ENCODE peak calls at places on chromosome 6, in four cellular contexts. S, O, C and R are unnamed samples.

GRCh38 chr6:169445661-169446581 is 192.3 kb upstream of the THBS2 start:
- DNase-seq in S (no peak), O (no peak), C (no peak), R (no peak)

GRCh38 chr6:40348591-40348990 is 238.6 kb downstream of the LRFN2 start:
- DNase-seq in C (no peak), O (no peak), S (no peak), R (no peak)

GRCh38 chr6:33008944-33009861 is at the start of gene HLA-DOA:
- DNase-seq in C (no peak), S (peak), O (no peak), R (peak)

GRCh38 chr6:111736005-111736607 is 130.4 kb upstream of the TRAF3IP2 start:
- DNase-seq in S (no peak), O (no peak), C (no peak), R (no peak)

GRCh38 chr6:104639671-104640070 is 220.0 kb downstream of the HACE1 start:
- DNase-seq in O (no peak), C (no peak), S (peak), R (peak)

GRCh38 chr6:10951675-10952282 is 64.9 kb downstream of the SYCP2L start:
- DNase-seq in C (no peak), S (peak), O (no peak), R (peak)

GRCh38 chr6:107082045-107082444 is 33.3 kb downstream of the BEND3 start:
- DNase-seq in O (no peak), C (no peak), S (no peak), R (peak)

GRCh38 chr6:108250240-108250866 is 10.5 kb downstream of the SNX3 start:
- DNase-seq in S (peak), O (no peak), C (no peak), R (peak)

GRCh38 chr6:157380458-157380778 is 572 bp upstream of the ZDHHC14 start:
- DNase-seq in O (no peak), S (no peak), C (no peak), R (no peak)

GRCh38 chr6:110101885-110102284 is 77.6 kb downstream of the WASF1 start:
- DNase-seq in C (no peak), S (no peak), O (no peak), R (no peak)

GRCh38 chr6:36267731-36268477 is 2.0 kb upstream of the PNPLA1 start:
- DNase-seq in O (no peak), C (no peak), S (no peak), R (no peak)

GRCh38 chr6:104711371-104711770 is 148.3 kb downstream of the HACE1 start:
- DNase-seq in C (no peak), S (peak), O (no peak), R (peak)

GRCh38 chr6:11710221-11710836 is 68.3 kb downstream of the ADTRP start:
- DNase-seq in S (no peak), O (no peak), C (no peak), R (no peak)

GRCh38 chr6:15774011-15774410 is 111.2 kb upstream of the DTNBP1 start:
- DNase-seq in C (no peak), S (no peak), O (no peak), R (no peak)

GRCh38 chr6:107811591-107812218 is 12.4 kb downstream of the SCML4 start:
- DNase-seq in C (no peak), O (no peak), S (peak), R (peak)

GRCh38 chr6:17038316-17038715 is 63.5 kb upstream of the STMND1 start:
- DNase-seq in C (no peak), O (no peak), S (no peak), R (peak)

GRCh38 chr6:160065200-160065599 is 56.4 kb upstream of the SLC22A1 start:
- DNase-seq in O (no peak), C (no peak), S (no peak), R (no peak)

GRCh38 chr6:129183681-129184216 is 300.8 kb downstream of the LAMA2 start:
- DNase-seq in S (peak), O (no peak), C (no peak), R (peak)

GRCh38 chr6:51684603-51685002 is 402.8 kb downstream of the PKHD1 start:
- DNase-seq in S (no peak), C (no peak), O (no peak), R (no peak)

GRCh38 chr6:144908004-144908403 is 622.9 kb downstream of the UTRN start:
- DNase-seq in O (no peak), C (no peak), S (no peak), R (no peak)

GRCh38 chr6:19697744-19698290 is 139.4 kb upstream of the ID4 start:
- DNase-seq in S (peak), C (no peak), O (no peak), R (peak)

GRCh38 chr6:34226731-34227586 is 9.7 kb upstream of the HMGA1 start:
- DNase-seq in S (no peak), C (no peak), O (no peak), R (no peak)

GRCh38 chr6:44217332-44218143 is 812 bp downstream of the MYMX start:
- DNase-seq in C (peak), S (peak), O (peak), R (peak)

GRCh38 chr6:19713411-19713810 is 123.8 kb upstream of the ID4 start:
- DNase-seq in C (no peak), S (peak), O (no peak), R (no peak)

DNA sequence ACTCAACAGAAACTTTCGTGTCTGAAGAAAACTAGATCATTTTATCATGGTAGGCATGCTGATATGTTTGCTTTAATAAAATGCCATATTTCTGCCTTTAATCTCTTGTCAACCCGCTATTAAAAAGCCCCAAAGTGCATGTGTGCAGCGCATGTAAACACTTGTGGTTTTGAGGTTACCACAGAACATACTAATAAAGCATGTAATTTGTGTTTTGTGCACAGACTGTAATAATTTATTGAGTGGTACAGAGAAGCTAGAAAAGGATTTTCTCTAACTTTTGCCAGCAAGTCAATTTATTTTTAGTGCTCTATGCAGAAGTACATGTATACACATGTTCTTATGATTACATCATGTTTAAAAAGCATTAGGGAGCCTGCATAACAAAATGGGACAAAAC is 349.9 kb upstream of the SLC35B3 start:
- DNase-seq in O (no peak), C (no peak), S (no peak), R (no peak)
- H3K4me3 ChIP-seq in O (no peak), C (no peak), S (no peak), R (no peak)

GRCh38 chr6:120077489-120077888 is 727.9 kb upstream of the MAN1A1 start:
- DNase-seq in C (no peak), S (no peak), O (no peak), R (no peak)
- TF ChIP-seq CTCF in C (no peak), S (no peak), O (no peak), R (peak)

GRCh38 chr6:24445704-24446103 is 43.0 kb downstream of the MRS2 start:
- DNase-seq in O (no peak), C (no peak), S (no peak), R (no peak)

GRCh38 chr6:24440897-24441598 is 38.3 kb downstream of the MRS2 start:
- DNase-seq in O (no peak), C (no peak), S (no peak), R (no peak)

GRCh38 chr6:24444588-24444987 is 41.9 kb downstream of the MRS2 start:
- DNase-seq in O (no peak), S (no peak), C (no peak), R (no peak)

GRCh38 chr6:24439858-24440539 is 37.3 kb downstream of the MRS2 start:
- DNase-seq in S (no peak), C (no peak), O (no peak), R (no peak)

DNA sequence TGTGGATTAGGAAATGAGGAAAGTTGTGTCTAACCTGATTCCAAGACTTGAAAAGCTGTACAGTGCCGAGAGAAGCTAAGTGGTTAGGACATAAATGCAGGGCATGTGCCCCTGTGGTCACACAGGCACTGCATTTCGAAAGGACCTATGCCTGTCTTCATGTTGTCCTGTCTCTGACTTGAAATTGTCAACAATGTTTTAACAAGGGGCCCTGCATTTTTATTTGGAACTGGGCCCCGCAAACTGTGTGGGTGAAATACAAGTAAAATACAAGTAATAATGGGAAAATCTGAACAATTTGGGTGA is 38.8 kb downstream of the MRS2 start:
- DNase-seq in S (no peak), C (no peak), O (no peak), R (no peak)
- H3K4me3 ChIP-seq in S (no peak), C (no peak), O (peak), R (no peak)

DNA sequence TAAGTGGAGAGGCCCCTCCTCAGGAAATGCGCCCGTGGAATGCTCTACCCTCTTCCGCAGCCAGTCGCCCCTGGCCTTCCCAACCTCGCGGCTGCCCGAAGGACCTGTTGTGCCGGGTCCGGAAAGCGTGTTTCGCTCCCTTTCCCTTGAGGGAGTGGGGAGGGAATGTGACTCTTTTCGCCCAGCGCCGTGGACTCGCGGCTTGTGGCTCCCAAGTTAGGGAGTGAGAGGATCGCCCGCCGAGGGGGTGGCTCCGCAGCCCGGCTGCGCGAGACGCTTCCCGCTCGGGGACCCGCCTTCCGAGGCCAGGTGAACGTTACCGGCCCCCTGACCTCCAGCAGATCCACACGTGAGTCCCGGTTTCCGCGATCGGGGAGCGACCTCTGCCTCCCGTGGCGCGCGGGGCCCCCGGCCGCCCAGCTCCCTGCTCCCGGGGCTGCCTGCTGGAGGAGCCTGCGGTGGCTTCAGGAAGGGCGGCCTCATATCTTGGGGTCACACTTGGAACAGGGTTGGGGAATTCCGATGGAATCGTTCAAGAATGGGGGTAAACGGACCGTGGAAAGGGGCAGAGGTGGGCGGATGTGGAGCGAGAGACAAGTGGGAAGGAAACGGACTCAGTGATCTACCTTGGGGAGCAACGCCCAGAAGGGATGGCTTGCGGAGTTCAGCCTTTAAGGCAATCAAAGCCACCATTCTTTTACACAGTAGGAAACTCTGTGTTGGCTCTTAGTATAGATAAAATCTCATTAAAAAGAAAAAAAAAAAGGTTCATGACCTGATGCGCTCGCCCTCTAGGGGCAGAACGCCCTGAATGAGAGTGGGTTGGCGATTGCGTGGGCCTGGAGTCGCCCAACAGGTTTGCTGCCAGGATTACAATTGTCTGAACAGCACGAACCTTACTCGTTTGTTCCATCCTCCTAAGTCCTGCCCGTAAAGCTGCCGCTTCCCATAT is 887 bp downstream of the TPD52L1 start:
- DNase-seq in C (peak), O (peak), S (peak), R (peak)
- TF ChIP-seq CTCF in C (peak), O (peak), S (no peak), R (no peak)

GRCh38 chr6:6003334-6004146 is 3.2 kb downstream of the NRN1 start:
- DNase-seq in S (no peak), C (peak), O (no peak), R (no peak)

GRCh38 chr6:6005467-6006427 is 978 bp downstream of the NRN1 start:
- DNase-seq in S (no peak), C (no peak), O (no peak), R (no peak)

GRCh38 chr6:6002809-6003333 is 3.9 kb downstream of the NRN1 start:
- DNase-seq in C (peak), S (no peak), O (no peak), R (no peak)

GRCh38 chr6:6002005-6002808 is 4.5 kb downstream of the NRN1 start:
- DNase-seq in C (peak), S (no peak), O (no peak), R (no peak)

GRCh38 chr6:6004147-6004995 is 2.4 kb downstream of the NRN1 start:
- DNase-seq in O (no peak), S (no peak), C (no peak), R (no peak)
- H3K4me3 ChIP-seq in O (peak), S (no peak), C (no peak), R (no peak)

GRCh38 chr6:130848945-130849344 is 21.7 kb downstream of the SMLR1 start:
- DNase-seq in O (no peak), S (no peak), C (no peak), R (no peak)
- TF ChIP-seq CTCF in O (no peak), S (no peak), C (no peak), R (no peak)